ENCODE peak calls at places on chromosome 1, in seven cellular contexts. C is fibroblast of pulmonary artery, U is left ventricle myocardium inferior, L is mucosa of descending colon, T is cardiac muscle cell, S is ovary, Q is left lung. Z is an unnamed sample.

GRCh38 chr1:33612877-33613487 is 140.5 kb downstream of the ZSCAN20 start:
- DNase-seq in C (peak), U (peak), L (peak), T (peak), S (peak), Q (no peak), Z (no peak)

GRCh38 chr1:231688989-231689388 is 62.4 kb downstream of the DISC1 start:
- DNase-seq in C (no peak), U (no peak), L (no peak), T (no peak), S (no peak), Q (no peak), Z (no peak)

GRCh38 chr1:108045370-108045950 is 80.5 kb upstream of the VAV3 start:
- DNase-seq in C (no peak), U (no peak), L (no peak), T (peak), S (no peak), Q (no peak), Z (no peak)

GRCh38 chr1:214296860-214297699 is 16.1 kb downstream of the SMYD2 start:
- DNase-seq in C (no peak), U (no peak), L (no peak), T (peak), S (no peak), Q (no peak), Z (no peak)

GRCh38 chr1:165666152-165666551 is 32.2 kb downstream of the ALDH9A1 start:
- DNase-seq in C (peak), U (no peak), L (no peak), T (no peak), S (no peak), Q (no peak), Z (no peak)

GRCh38 chr1:235284231-235284630 is 43.7 kb downstream of the ARID4B start:
- DNase-seq in C (no peak), U (no peak), L (no peak), T (no peak), S (no peak), Q (no peak), Z (no peak)

GRCh38 chr1:169495050-169495740 is 9.5 kb upstream of the SLC19A2 start:
- DNase-seq in C (no peak), U (no peak), L (no peak), T (no peak), S (no peak), Q (no peak), Z (no peak)

GRCh38 chr1:30525980-30526651 is 197.3 kb downstream of the MATN1 start:
- DNase-seq in C (peak), U (peak), L (no peak), T (peak), S (peak), Q (no peak), Z (no peak)

GRCh38 chr1:203462878-203463277 is 12.7 kb upstream of the PRELP start:
- DNase-seq in C (peak), U (no peak), L (no peak), T (no peak), S (no peak), Q (peak), Z (no peak)

GRCh38 chr1:207497951-207498350 is 2.0 kb downstream of the CR1 start:
- DNase-seq in C (no peak), U (no peak), L (no peak), T (no peak), S (no peak), Q (no peak), Z (no peak)

GRCh38 chr1:22452401-22452963 is 831 bp downstream of the ZBTB40 start:
- DNase-seq in C (peak), U (peak), L (peak), T (peak), S (peak), Q (no peak), Z (no peak)

GRCh38 chr1:70864302-70864701 is 183.3 kb downstream of the PTGER3 start:
- DNase-seq in C (peak), U (no peak), L (no peak), T (no peak), S (no peak), Q (no peak), Z (no peak)

GRCh38 chr1:98897479-98897878 is 107.2 kb downstream of the PLPPR5 start:
- DNase-seq in C (no peak), U (no peak), L (no peak), T (no peak), S (no peak), Q (no peak), Z (no peak)

GRCh38 chr1:168480997-168481396 is 62.8 kb downstream of the XCL2 start:
- DNase-seq in C (no peak), U (no peak), L (no peak), T (no peak), S (no peak), Q (no peak), Z (no peak)

GRCh38 chr1:241733899-241734298 is 81.8 kb downstream of the WDR64 start:
- DNase-seq in C (no peak), U (no peak), L (no peak), T (no peak), S (no peak), Q (no peak), Z (no peak)

GRCh38 chr1:210830034-210831028 is 303.6 kb downstream of the KCNH1 start:
- DNase-seq in C (no peak), U (no peak), L (no peak), T (no peak), S (no peak), Q (no peak), Z (no peak)

GRCh38 chr1:68111804-68112436 is 61.5 kb upstream of the DIRAS3 start:
- DNase-seq in C (peak), U (peak), L (peak), T (peak), S (peak), Q (no peak), Z (no peak)

GRCh38 chr1:172308577-172308976 is 111.9 kb upstream of the C1orf105 start:
- DNase-seq in C (peak), U (no peak), L (no peak), T (no peak), S (no peak), Q (no peak), Z (no peak)

GRCh38 chr1:36156329-36157114 is 562 bp downstream of the MAP7D1 start:
- DNase-seq in C (peak), U (peak), L (peak), T (peak), S (peak), Q (peak), Z (peak)

GRCh38 chr1:63883494-63884235 is 109.8 kb downstream of the ROR1 start:
- DNase-seq in C (no peak), U (no peak), L (no peak), T (no peak), S (no peak), Q (no peak), Z (no peak)

GRCh38 chr1:22710688-22711024 is at the start of gene EPHB2:
- DNase-seq in C (no peak), U (peak), L (peak), T (peak), S (no peak), Q (no peak), Z (no peak)

GRCh38 chr1:225862581-225862950 is 19.6 kb downstream of the TMEM63A start:
- DNase-seq in C (no peak), U (no peak), L (no peak), T (no peak), S (no peak), Q (peak), Z (no peak)

GRCh38 chr1:59455206-59455605 is 158.3 kb downstream of the FGGY start:
- DNase-seq in C (peak), U (no peak), L (no peak), T (no peak), S (no peak), Q (no peak), Z (no peak)

GRCh38 chr1:92817986-92818764 is 13.7 kb upstream of the RPL5 start:
- DNase-seq in C (peak), U (no peak), L (peak), T (peak), S (no peak), Q (no peak), Z (no peak)

GRCh38 chr1:206925116-206925736 is 3.5 kb upstream of the FCMR start:
- DNase-seq in C (no peak), U (no peak), L (peak), T (no peak), S (no peak), Q (no peak), Z (peak)

GRCh38 chr1:98086156-98086555 is 165.3 kb upstream of the DPYD start:
- DNase-seq in C (peak), U (no peak), L (no peak), T (no peak), S (no peak), Q (no peak), Z (no peak)

GRCh38 chr1:223403184-223403815 is 10.1 kb downstream of the CCDC185 start:
- DNase-seq in C (peak), U (no peak), L (no peak), T (peak), S (no peak), Q (no peak), Z (no peak)

GRCh38 chr1:44677201-44677520 is 2.6 kb downstream of the ARMH1 start:
- DNase-seq in C (peak), U (no peak), L (no peak), T (no peak), S (no peak), Q (no peak), Z (no peak)

GRCh38 chr1:195867638-195868037 is 740.6 kb downstream of the KCNT2 start:
- DNase-seq in C (no peak), U (no peak), L (no peak), T (no peak), S (no peak), Q (no peak), Z (no peak)

GRCh38 chr1:151972533-151973270 is 21.0 kb downstream of the S100A10 start:
- DNase-seq in C (peak), U (no peak), L (peak), T (peak), S (no peak), Q (no peak), Z (no peak)

GRCh38 chr1:21944261-21945074 is 7.4 kb upstream of the HSPG2 start:
- DNase-seq in C (peak), U (no peak), L (no peak), T (no peak), S (no peak), Q (no peak), Z (no peak)

GRCh38 chr1:218476385-218476784 is 131.2 kb downstream of the TGFB2 start:
- DNase-seq in C (peak), U (no peak), L (no peak), T (no peak), S (no peak), Q (no peak), Z (no peak)

GRCh38 chr1:200400556-200400955 is 9.3 kb downstream of the ZNF281 start:
- DNase-seq in C (no peak), U (no peak), L (no peak), T (no peak), S (no peak), Q (no peak), Z (no peak)

GRCh38 chr1:15727424-15727823 is 8.6 kb upstream of the SLC25A34 start:
- DNase-seq in C (no peak), U (no peak), L (no peak), T (no peak), S (no peak), Q (no peak), Z (no peak)

GRCh38 chr1:89659322-89660061 is 26.6 kb downstream of the LRRC8C start:
- DNase-seq in C (no peak), U (no peak), L (no peak), T (peak), S (no peak), Q (no peak), Z (no peak)

GRCh38 chr1:24309762-24310485 is 9.2 kb upstream of the GRHL3 start:
- DNase-seq in C (no peak), U (no peak), L (no peak), T (no peak), S (no peak), Q (no peak), Z (no peak)

GRCh38 chr1:33903210-33903589 is 39.3 kb downstream of the HMGB4 start:
- DNase-seq in C (no peak), U (no peak), L (no peak), T (no peak), S (no peak), Q (no peak), Z (no peak)

GRCh38 chr1:190169311-190170067 is 308.2 kb downstream of the BRINP3 start:
- DNase-seq in C (peak), U (no peak), L (no peak), T (no peak), S (no peak), Q (no peak), Z (no peak)

GRCh38 chr1:63319069-63320023 is 3.0 kb upstream of the FOXD3 start:
- DNase-seq in C (no peak), U (no peak), L (no peak), T (no peak), S (no peak), Q (peak), Z (peak)

DNA sequence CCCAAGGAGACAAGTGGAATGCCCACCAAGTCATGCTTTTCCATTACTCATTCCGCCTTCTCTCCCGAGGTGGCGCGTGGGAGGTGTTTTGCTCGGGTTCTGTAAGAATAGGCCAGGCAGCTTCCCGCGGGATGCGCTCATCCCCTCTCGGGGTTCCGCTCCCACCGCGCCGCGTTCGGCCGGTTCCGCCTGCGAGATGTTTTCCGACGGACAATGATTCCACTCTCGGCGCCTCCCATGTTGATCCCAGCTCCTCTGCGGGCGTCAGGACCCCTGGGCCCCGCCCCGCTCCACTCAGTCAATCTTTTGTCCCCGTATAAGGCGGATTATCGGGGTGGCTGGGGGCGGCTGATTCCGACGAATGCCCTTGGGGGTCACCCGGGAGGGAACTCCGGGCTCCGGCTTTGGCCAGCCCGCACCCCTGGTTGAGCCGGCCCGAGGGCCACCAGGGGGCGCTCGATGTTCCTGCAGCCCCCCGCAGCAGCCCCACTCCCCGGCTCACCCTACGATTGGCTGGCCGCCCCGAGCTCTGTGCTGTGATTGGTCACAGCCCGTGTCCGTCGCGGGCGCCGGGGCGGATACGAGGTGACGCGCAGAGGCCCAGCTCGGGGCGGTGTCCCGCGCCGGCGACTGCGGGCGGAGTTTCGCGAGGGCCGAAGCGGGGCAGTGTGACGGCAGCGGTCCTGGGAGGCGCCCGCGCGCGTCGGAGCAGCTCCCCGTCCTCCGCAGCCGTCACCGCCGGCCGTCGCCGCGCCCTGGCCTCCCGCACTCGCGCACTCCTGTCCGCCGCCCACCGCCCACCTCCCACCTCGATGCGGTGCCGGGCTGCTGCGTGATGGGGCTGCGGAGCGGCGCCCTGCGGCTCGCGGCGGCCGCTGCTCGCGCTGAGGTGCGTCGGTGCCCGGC is at the start of gene KIF1B:
- DNase-seq in C (peak), U (peak), L (peak), T (peak), S (peak), Q (peak), Z (peak)
- TF ChIP-seq CTCF in C (peak), U (peak), L (peak), T (peak), S (peak), Q (peak), Z (peak)

GRCh38 chr1:87985071-87985470 is 656.4 kb downstream of the LMO4 start:
- DNase-seq in C (no peak), U (no peak), L (no peak), T (no peak), S (no peak), Q (no peak), Z (no peak)

GRCh38 chr1:87986154-87986914 is 657.7 kb downstream of the LMO4 start:
- DNase-seq in C (no peak), U (no peak), L (no peak), T (no peak), S (no peak), Q (no peak), Z (no peak)

GRCh38 chr1:87983841-87984240 is 655.2 kb downstream of the LMO4 start:
- DNase-seq in C (peak), U (no peak), L (no peak), T (no peak), S (no peak), Q (no peak), Z (no peak)

GRCh38 chr1:87989346-87989745 is 660.7 kb downstream of the LMO4 start:
- DNase-seq in C (no peak), U (no peak), L (no peak), T (no peak), S (no peak), Q (no peak), Z (no peak)
- TF ChIP-seq CTCF in C (no peak), U (no peak), L (no peak), T (no peak), S (no peak), Q (no peak), Z (no peak)

GRCh38 chr1:153661111-153661708 is 2.7 kb downstream of the SNAPIN start:
- DNase-seq in C (no peak), U (no peak), L (no peak), T (no peak), S (peak), Q (no peak), Z (no peak)

GRCh38 chr1:153655333-153655732 is 3.2 kb upstream of the SNAPIN start:
- DNase-seq in C (no peak), U (no peak), L (no peak), T (no peak), S (no peak), Q (no peak), Z (no peak)

GRCh38 chr1:153659656-153660055 is 1.2 kb downstream of the SNAPIN start:
- DNase-seq in C (no peak), U (no peak), L (no peak), T (no peak), S (peak), Q (no peak), Z (no peak)

GRCh38 chr1:153659175-153659534 is 652 bp downstream of the SNAPIN start:
- DNase-seq in C (no peak), U (no peak), L (no peak), T (no peak), S (no peak), Q (no peak), Z (no peak)

DNA sequence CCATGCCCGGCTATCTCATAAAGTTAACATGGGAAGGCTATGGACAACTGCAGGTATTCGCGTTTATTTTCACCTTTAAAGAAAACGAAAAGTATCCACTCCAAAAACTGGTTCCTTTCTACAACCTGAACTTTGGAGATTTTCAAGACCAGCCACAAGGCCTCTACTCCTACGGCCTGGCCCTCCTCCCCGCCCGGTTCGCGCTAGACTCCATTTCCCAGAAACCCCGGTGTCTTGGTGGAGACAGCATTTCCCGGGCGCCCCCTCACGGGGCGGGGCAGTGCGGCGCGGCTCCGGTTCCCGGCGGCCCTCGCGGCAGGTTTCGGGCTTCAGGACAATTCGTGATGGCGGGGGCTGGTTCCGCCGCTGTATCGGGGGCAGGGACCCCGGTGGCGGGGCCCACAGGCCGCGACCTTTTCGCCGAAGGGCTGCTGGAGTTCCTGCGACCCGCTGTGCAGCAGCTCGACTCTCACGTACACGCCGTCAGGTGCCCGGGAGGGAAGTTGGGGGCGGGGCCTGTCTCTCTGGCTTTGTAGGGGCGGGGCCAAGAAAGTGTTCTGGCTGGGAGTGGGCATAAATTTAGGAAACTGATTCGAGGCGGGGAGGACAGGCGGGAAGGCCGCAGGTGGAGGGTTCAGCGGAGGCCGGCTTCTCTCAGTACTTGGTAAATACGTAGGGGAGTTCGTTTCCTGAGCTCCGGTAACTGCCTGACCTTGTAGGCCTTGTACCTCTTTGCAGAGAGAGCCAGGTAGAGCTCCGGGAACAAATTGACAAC is at the start of gene SNAPIN:
- DNase-seq in C (peak), U (peak), L (peak), T (peak), S (peak), Q (peak), Z (peak)
- TF ChIP-seq CTCF in C (no peak), U (peak), L (peak), T (peak), S (no peak), Q (no peak), Z (no peak)

DNA sequence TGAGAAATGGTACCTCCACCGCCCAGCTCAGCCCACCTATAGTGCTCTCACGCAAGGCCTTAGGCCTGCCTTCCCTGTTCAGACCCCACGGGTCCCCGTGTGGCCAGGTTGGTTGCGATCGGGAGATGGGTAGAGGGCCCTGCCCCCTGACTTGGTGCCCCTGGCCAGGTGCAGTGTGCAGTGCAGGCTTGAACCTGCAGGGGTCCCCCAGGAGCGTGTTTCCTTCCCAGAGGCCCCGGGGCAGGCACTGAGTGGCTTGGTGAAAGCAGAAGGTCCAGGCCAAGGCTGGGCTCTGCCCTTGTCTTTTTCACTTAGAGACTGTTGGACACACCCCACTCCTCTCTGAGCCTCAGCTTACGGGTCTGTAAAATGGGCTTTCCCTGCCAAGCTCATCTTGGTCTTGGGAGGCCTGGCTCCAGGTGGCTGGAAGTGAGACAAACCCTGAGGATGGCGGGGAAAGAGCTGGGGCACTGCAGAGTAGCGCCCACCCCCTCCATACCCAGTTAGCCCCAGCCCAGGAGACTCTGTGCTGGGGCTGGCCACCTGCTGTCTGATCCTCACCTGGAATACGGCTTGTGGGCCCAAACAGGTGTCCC is 9.3 kb upstream of the HES5 start:
- DNase-seq in C (no peak), U (no peak), L (peak), T (no peak), S (no peak), Q (no peak), Z (no peak)
- TF ChIP-seq CTCF in C (peak), U (peak), L (no peak), T (no peak), S (no peak), Q (no peak), Z (no peak)

DNA sequence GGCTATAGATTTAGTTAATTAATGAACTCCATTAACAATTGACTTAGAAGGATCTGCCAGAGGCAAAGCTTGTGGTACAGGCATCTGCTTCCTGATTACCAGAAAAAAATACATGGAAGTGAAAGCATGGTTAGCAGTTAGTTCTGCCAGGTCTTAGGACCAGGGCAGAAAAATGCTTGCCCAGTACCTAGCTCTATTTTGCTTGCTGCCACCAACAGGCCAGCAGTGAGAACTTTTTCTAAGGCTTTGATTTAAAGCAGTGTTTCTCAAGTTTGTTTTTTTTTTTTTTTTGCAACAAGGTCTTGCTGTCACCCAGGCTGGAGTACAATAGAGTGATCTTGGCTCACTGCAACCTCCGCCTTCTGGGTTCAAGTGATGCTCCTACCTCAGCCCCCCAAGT is 16.4 kb upstream of the MTF1 start:
- DNase-seq in C (peak), U (no peak), L (no peak), T (no peak), S (no peak), Q (no peak), Z (no peak)
- TF ChIP-seq CTCF in C (peak), U (no peak), L (no peak), T (peak), S (no peak), Q (no peak), Z (no peak)

Z was measured in activated B cell treated with CpG ODN at 0.5 μM for 24 hours.